ENCODE peak calls at places on chromosome 16, in four cellular contexts. One of them, this sample, is unnamed.

GRCh38 chr16:58713742-58714141 is 20.4 kb downstream of the GOT2 start:
- DNase-seq in H1: no peak
- DNase-seq in GM12878: no peak
- DNase-seq in HepG2: no peak
- DNase-seq in this sample: no peak

GRCh38 chr16:49857423-49858181 is 1.7 kb upstream of the ZNF423 start:
- DNase-seq in H1: peak
- DNase-seq in GM12878: no peak
- DNase-seq in HepG2: peak
- DNase-seq in this sample: peak

GRCh38 chr16:53258809-53259208 is 175.5 kb upstream of the RBL2 start:
- DNase-seq in H1: no peak
- DNase-seq in GM12878: no peak
- DNase-seq in HepG2: no peak
- DNase-seq in this sample: no peak

GRCh38 chr16:57807252-57807967 is 5.1 kb upstream of the KIFC3 start:
- DNase-seq in H1: no peak
- DNase-seq in GM12878: no peak
- DNase-seq in HepG2: no peak
- DNase-seq in this sample: no peak

GRCh38 chr16:530111-530817 is 2.8 kb downstream of the CAPN15 start:
- DNase-seq in H1: no peak
- DNase-seq in GM12878: no peak
- DNase-seq in HepG2: no peak
- DNase-seq in this sample: no peak

GRCh38 chr16:78150233-78150632 is 50.8 kb downstream of the WWOX start:
- DNase-seq in H1: no peak
- DNase-seq in GM12878: no peak
- DNase-seq in HepG2: no peak
- DNase-seq in this sample: no peak

GRCh38 chr16:4257646-4258556 is 14.9 kb downstream of the TFAP4 start:
- DNase-seq in H1: no peak
- DNase-seq in GM12878: no peak
- DNase-seq in HepG2: no peak
- DNase-seq in this sample: no peak

GRCh38 chr16:46949216-46949892 is 24.1 kb downstream of the DNAJA2 start:
- DNase-seq in H1: no peak
- DNase-seq in GM12878: no peak
- DNase-seq in HepG2: no peak
- DNase-seq in this sample: no peak

GRCh38 chr16:53094013-53094630 is 39.3 kb downstream of the CHD9 start:
- DNase-seq in H1: no peak
- DNase-seq in GM12878: peak
- DNase-seq in HepG2: no peak
- DNase-seq in this sample: peak

GRCh38 chr16:87297918-87298631 is 19.1 kb downstream of the C16orf95 start:
- DNase-seq in H1: peak
- DNase-seq in GM12878: no peak
- DNase-seq in HepG2: peak
- DNase-seq in this sample: peak

GRCh38 chr16:21664801-21665492 is 1.2 kb downstream of the OTOA start:
- DNase-seq in H1: no peak
- DNase-seq in GM12878: no peak
- DNase-seq in HepG2: no peak
- DNase-seq in this sample: no peak

GRCh38 chr16:12348733-12349704 is 372.5 kb downstream of the SNX29 start:
- DNase-seq in H1: no peak
- DNase-seq in GM12878: no peak
- DNase-seq in HepG2: peak
- DNase-seq in this sample: no peak

GRCh38 chr16:27320261-27321012 is 6.7 kb downstream of the IL4R start:
- DNase-seq in H1: no peak
- DNase-seq in GM12878: no peak
- DNase-seq in HepG2: no peak
- DNase-seq in this sample: no peak

GRCh38 chr16:78183437-78183836 is 84.0 kb downstream of the WWOX start:
- DNase-seq in H1: peak
- DNase-seq in GM12878: no peak
- DNase-seq in HepG2: no peak
- DNase-seq in this sample: no peak

GRCh38 chr16:4468972-4469371 is 5.5 kb downstream of the NMRAL1 start:
- DNase-seq in H1: no peak
- DNase-seq in GM12878: no peak
- DNase-seq in HepG2: no peak
- DNase-seq in this sample: no peak

GRCh38 chr16:68345958-68346635 is 35.3 kb downstream of the PRMT7 start:
- DNase-seq in H1: no peak
- DNase-seq in GM12878: no peak
- DNase-seq in HepG2: no peak
- DNase-seq in this sample: no peak

DNA sequence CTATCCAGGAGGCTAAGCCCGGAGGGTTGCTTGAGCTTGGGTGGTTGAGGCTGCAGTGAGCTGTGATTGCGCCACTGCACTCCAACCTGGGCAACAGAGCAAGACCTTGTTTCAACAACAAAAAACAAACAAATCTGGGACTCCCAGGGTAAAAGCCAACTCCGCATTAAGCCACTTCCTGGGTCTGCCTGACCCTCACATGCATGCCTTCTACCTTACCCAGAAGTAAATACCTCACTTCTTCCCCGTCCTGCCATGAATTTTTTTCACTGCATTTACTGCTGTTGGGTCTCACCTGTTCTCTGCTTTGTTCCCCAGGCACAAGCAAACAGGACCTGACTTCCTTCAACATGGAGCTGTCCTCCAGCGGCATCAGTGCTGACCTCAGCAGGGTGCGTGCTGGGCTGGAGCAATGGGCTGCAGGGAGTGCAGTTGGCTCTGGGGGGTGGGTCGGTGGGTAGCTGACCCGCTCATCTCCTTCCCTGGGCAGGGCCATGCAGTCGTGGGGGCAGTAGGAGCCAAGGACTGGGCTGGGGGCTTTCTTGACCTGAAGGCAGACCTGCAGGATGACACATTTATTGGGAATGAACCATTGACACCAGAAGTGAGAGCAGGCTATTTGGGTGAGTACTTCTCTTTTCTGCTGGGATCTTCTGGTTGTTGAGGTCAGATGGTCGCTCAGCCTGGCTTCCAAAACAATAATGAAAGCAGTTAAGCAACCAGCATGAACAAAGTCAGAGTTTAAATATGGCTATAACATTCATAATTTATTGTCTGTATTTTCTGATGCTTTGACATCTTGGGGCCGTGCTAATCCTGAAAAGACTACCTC is 16.4 kb downstream of the ITGAL start:
- DNase-seq in H1: peak
- DNase-seq in GM12878: no peak
- DNase-seq in HepG2: peak
- DNase-seq in this sample: peak
- TF ChIP-seq HDAC6 in H1: no peak
- TF ChIP-seq HDAC6 in GM12878: no peak
- TF ChIP-seq HDAC6 in HepG2: no peak
- TF ChIP-seq HDAC6 in this sample: no peak

DNA sequence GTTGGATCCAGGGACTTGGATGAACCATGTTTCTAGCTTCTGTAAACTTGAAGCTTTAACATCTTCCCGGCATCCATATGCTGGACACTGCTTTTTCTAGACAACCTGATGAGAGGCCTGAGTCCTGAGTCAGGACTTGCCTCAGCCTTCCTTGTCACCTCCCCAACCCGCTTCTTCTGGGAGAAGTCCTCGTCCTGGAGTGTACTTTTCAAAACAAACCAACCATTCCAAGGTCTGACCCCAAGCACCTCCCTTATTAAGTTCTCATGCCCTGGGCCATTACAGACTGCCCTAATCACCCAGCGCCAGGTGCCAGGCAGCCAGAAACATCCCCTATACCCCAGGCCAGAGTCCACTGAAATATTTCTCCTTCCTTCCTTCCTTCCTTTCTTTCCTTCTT is 59.4 kb downstream of the CLEC19A start:
- DNase-seq in H1: no peak
- DNase-seq in GM12878: no peak
- DNase-seq in HepG2: no peak
- DNase-seq in this sample: no peak
- TF ChIP-seq HDAC6 in H1: no peak
- TF ChIP-seq HDAC6 in GM12878: no peak
- TF ChIP-seq HDAC6 in HepG2: no peak
- TF ChIP-seq HDAC6 in this sample: no peak

GRCh38 chr16:76612497-76612896 is 335.3 kb downstream of the CNTNAP4 start:
- DNase-seq in H1: no peak
- DNase-seq in GM12878: no peak
- DNase-seq in HepG2: no peak
- DNase-seq in this sample: no peak

DNA sequence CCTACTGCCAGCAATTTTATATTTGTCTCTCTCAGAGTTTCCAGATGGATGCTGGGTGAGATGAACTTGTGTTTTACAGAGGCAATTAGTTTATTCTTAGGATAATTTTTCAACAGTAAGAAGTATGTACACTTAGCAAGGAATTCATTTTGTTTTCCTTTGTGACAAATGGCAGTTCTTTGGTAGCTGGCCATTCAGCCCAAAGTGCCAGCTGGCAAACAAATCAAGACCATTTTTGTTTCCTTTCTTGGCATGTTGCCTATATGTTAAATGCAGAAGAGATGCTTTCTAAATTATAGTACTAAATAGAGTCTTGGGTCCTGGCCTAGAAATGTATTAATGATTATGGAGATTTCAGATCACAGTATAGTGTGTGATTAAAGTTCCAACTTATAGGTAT is 337.1 kb downstream of the CNTNAP4 start:
- DNase-seq in H1: no peak
- DNase-seq in GM12878: no peak
- DNase-seq in HepG2: no peak
- DNase-seq in this sample: no peak
- TF ChIP-seq HDAC6 in H1: no peak
- TF ChIP-seq HDAC6 in GM12878: no peak
- TF ChIP-seq HDAC6 in HepG2: no peak
- TF ChIP-seq HDAC6 in this sample: no peak

GRCh38 chr16:64092284-64092683 is 1029.6 kb downstream of the CDH11 start:
- DNase-seq in H1: no peak
- DNase-seq in GM12878: no peak
- DNase-seq in HepG2: no peak
- DNase-seq in this sample: no peak
- TF ChIP-seq HDAC6 in H1: no peak
- TF ChIP-seq HDAC6 in GM12878: no peak
- TF ChIP-seq HDAC6 in HepG2: no peak
- TF ChIP-seq HDAC6 in this sample: no peak

This sample was measured in K562.